ENCODE peak calls at places on chromosomes 7 and 10, in six cellular contexts. One of them, this sample, is unnamed.

GRCh38 chr10:123637326-123637880 is 28.8 kb upstream of the GPR26 start:
- DNase-seq in ovary: no peak
- DNase-seq in WERI-Rb-1: no peak
- DNase-seq in naive thymus-derived CD4-positive, alpha-beta T cell: no peak
- DNase-seq in heart right ventricle: no peak
- DNase-seq in aorta: no peak
- DNase-seq in this sample: no peak

GRCh38 chr7:44981035-44981706 is 2.4 kb upstream of the MYO1G start:
- DNase-seq in ovary: no peak
- DNase-seq in WERI-Rb-1: no peak
- DNase-seq in naive thymus-derived CD4-positive, alpha-beta T cell: no peak
- DNase-seq in heart right ventricle: no peak
- DNase-seq in aorta: peak
- DNase-seq in this sample: peak

GRCh38 chr7:157192861-157193260 is 54.1 kb downstream of the UBE3C start:
- DNase-seq in ovary: no peak
- DNase-seq in WERI-Rb-1: no peak
- DNase-seq in naive thymus-derived CD4-positive, alpha-beta T cell: no peak
- DNase-seq in heart right ventricle: no peak
- DNase-seq in aorta: no peak
- DNase-seq in this sample: no peak

GRCh38 chr10:50928190-50928552 is 42.7 kb upstream of the A1CF start:
- DNase-seq in ovary: no peak
- DNase-seq in WERI-Rb-1: no peak
- DNase-seq in naive thymus-derived CD4-positive, alpha-beta T cell: no peak
- DNase-seq in heart right ventricle: no peak
- DNase-seq in aorta: no peak
- DNase-seq in this sample: no peak

GRCh38 chr7:127881564-127881963 is 149.7 kb downstream of the LRRC4 start:
- DNase-seq in ovary: no peak
- DNase-seq in WERI-Rb-1: no peak
- DNase-seq in naive thymus-derived CD4-positive, alpha-beta T cell: no peak
- DNase-seq in heart right ventricle: no peak
- DNase-seq in aorta: no peak
- DNase-seq in this sample: no peak

GRCh38 chr7:103576616-103577015 is 130.6 kb upstream of the SLC26A5 start:
- DNase-seq in ovary: no peak
- DNase-seq in WERI-Rb-1: no peak
- DNase-seq in naive thymus-derived CD4-positive, alpha-beta T cell: no peak
- DNase-seq in heart right ventricle: no peak
- DNase-seq in aorta: no peak
- DNase-seq in this sample: no peak

GRCh38 chr7:153034791-153035190 is 275.2 kb downstream of the ACTR3B start:
- DNase-seq in ovary: no peak
- DNase-seq in WERI-Rb-1: no peak
- DNase-seq in naive thymus-derived CD4-positive, alpha-beta T cell: no peak
- DNase-seq in heart right ventricle: no peak
- DNase-seq in aorta: no peak
- DNase-seq in this sample: no peak

GRCh38 chr10:25557136-25557535 is 376.9 kb upstream of the MYO3A start:
- DNase-seq in ovary: no peak
- DNase-seq in WERI-Rb-1: no peak
- DNase-seq in naive thymus-derived CD4-positive, alpha-beta T cell: no peak
- DNase-seq in heart right ventricle: no peak
- DNase-seq in aorta: no peak
- DNase-seq in this sample: no peak

GRCh38 chr7:135409845-135410545 is 99.9 kb downstream of the CNOT4 start:
- DNase-seq in ovary: no peak
- DNase-seq in WERI-Rb-1: no peak
- DNase-seq in naive thymus-derived CD4-positive, alpha-beta T cell: no peak
- DNase-seq in heart right ventricle: no peak
- DNase-seq in aorta: no peak
- DNase-seq in this sample: no peak

GRCh38 chr7:76262683-76263402 is 39.6 kb upstream of the HSPB1 start:
- DNase-seq in ovary: no peak
- DNase-seq in WERI-Rb-1: peak
- DNase-seq in naive thymus-derived CD4-positive, alpha-beta T cell: peak
- DNase-seq in heart right ventricle: no peak
- DNase-seq in aorta: no peak
- DNase-seq in this sample: peak

GRCh38 chr10:92590623-92591549 is 2.0 kb upstream of the KIF11 start:
- DNase-seq in ovary: peak
- DNase-seq in WERI-Rb-1: peak
- DNase-seq in naive thymus-derived CD4-positive, alpha-beta T cell: no peak
- DNase-seq in heart right ventricle: peak
- DNase-seq in aorta: no peak
- DNase-seq in this sample: peak

GRCh38 chr7:28986028-28986427 is 27.9 kb upstream of the TRIL start:
- DNase-seq in ovary: no peak
- DNase-seq in WERI-Rb-1: no peak
- DNase-seq in naive thymus-derived CD4-positive, alpha-beta T cell: no peak
- DNase-seq in heart right ventricle: no peak
- DNase-seq in aorta: no peak
- DNase-seq in this sample: no peak

GRCh38 chr7:44977956-44978355 is 859 bp downstream of the MYO1G start:
- DNase-seq in ovary: no peak
- DNase-seq in WERI-Rb-1: no peak
- DNase-seq in naive thymus-derived CD4-positive, alpha-beta T cell: no peak
- DNase-seq in heart right ventricle: no peak
- DNase-seq in aorta: peak
- DNase-seq in this sample: no peak

GRCh38 chr10:789831-790701 is 100.6 kb upstream of the DIP2C start:
- DNase-seq in ovary: peak
- DNase-seq in WERI-Rb-1: no peak
- DNase-seq in naive thymus-derived CD4-positive, alpha-beta T cell: no peak
- DNase-seq in heart right ventricle: no peak
- DNase-seq in aorta: peak
- DNase-seq in this sample: peak

GRCh38 chr7:103051520-103051919 is 23.1 kb downstream of the FBXL13 start:
- DNase-seq in ovary: no peak
- DNase-seq in WERI-Rb-1: no peak
- DNase-seq in naive thymus-derived CD4-positive, alpha-beta T cell: no peak
- DNase-seq in heart right ventricle: no peak
- DNase-seq in aorta: no peak
- DNase-seq in this sample: no peak

GRCh38 chr7:131919920-131920709 is 363.7 kb upstream of the PODXL start:
- DNase-seq in ovary: no peak
- DNase-seq in WERI-Rb-1: no peak
- DNase-seq in naive thymus-derived CD4-positive, alpha-beta T cell: no peak
- DNase-seq in heart right ventricle: no peak
- DNase-seq in aorta: no peak
- DNase-seq in this sample: no peak

GRCh38 chr7:571096-572012 is 51.7 kb upstream of the PDGFA start:
- DNase-seq in ovary: no peak
- DNase-seq in WERI-Rb-1: no peak
- DNase-seq in naive thymus-derived CD4-positive, alpha-beta T cell: no peak
- DNase-seq in heart right ventricle: no peak
- DNase-seq in aorta: no peak
- DNase-seq in this sample: no peak

GRCh38 chr10:50605280-50606270 is 18.2 kb downstream of the SGMS1 start:
- DNase-seq in ovary: peak
- DNase-seq in WERI-Rb-1: no peak
- DNase-seq in naive thymus-derived CD4-positive, alpha-beta T cell: no peak
- DNase-seq in heart right ventricle: no peak
- DNase-seq in aorta: no peak
- DNase-seq in this sample: no peak

GRCh38 chr7:153588596-153588995 is 463.6 kb upstream of the DPP6 start:
- DNase-seq in ovary: no peak
- DNase-seq in WERI-Rb-1: no peak
- DNase-seq in naive thymus-derived CD4-positive, alpha-beta T cell: no peak
- DNase-seq in heart right ventricle: no peak
- DNase-seq in aorta: no peak
- DNase-seq in this sample: no peak

GRCh38 chr10:3757250-3757637 is 27.8 kb downstream of the KLF6 start:
- DNase-seq in ovary: no peak
- DNase-seq in WERI-Rb-1: no peak
- DNase-seq in naive thymus-derived CD4-positive, alpha-beta T cell: no peak
- DNase-seq in heart right ventricle: no peak
- DNase-seq in aorta: no peak
- DNase-seq in this sample: no peak

GRCh38 chr10:113441220-113441619 is 111.6 kb upstream of the HABP2 start:
- DNase-seq in ovary: no peak
- DNase-seq in WERI-Rb-1: peak
- DNase-seq in naive thymus-derived CD4-positive, alpha-beta T cell: no peak
- DNase-seq in heart right ventricle: no peak
- DNase-seq in aorta: no peak
- DNase-seq in this sample: no peak

GRCh38 chr7:415646-416525 is 103.8 kb downstream of the PDGFA start:
- DNase-seq in ovary: peak
- DNase-seq in WERI-Rb-1: no peak
- DNase-seq in naive thymus-derived CD4-positive, alpha-beta T cell: no peak
- DNase-seq in heart right ventricle: no peak
- DNase-seq in aorta: peak
- DNase-seq in this sample: peak

GRCh38 chr10:75461672-75462649 is 30.5 kb downstream of the LRMDA start:
- DNase-seq in ovary: no peak
- DNase-seq in WERI-Rb-1: no peak
- DNase-seq in naive thymus-derived CD4-positive, alpha-beta T cell: no peak
- DNase-seq in heart right ventricle: no peak
- DNase-seq in aorta: no peak
- DNase-seq in this sample: no peak
- H3K27ac ChIP-seq in ovary: no peak
- H3K27ac ChIP-seq in WERI-Rb-1: no peak
- H3K27ac ChIP-seq in naive thymus-derived CD4-positive, alpha-beta T cell: no peak
- H3K27ac ChIP-seq in heart right ventricle: no peak
- H3K27ac ChIP-seq in aorta: no peak
- H3K27ac ChIP-seq in this sample: no peak

DNA sequence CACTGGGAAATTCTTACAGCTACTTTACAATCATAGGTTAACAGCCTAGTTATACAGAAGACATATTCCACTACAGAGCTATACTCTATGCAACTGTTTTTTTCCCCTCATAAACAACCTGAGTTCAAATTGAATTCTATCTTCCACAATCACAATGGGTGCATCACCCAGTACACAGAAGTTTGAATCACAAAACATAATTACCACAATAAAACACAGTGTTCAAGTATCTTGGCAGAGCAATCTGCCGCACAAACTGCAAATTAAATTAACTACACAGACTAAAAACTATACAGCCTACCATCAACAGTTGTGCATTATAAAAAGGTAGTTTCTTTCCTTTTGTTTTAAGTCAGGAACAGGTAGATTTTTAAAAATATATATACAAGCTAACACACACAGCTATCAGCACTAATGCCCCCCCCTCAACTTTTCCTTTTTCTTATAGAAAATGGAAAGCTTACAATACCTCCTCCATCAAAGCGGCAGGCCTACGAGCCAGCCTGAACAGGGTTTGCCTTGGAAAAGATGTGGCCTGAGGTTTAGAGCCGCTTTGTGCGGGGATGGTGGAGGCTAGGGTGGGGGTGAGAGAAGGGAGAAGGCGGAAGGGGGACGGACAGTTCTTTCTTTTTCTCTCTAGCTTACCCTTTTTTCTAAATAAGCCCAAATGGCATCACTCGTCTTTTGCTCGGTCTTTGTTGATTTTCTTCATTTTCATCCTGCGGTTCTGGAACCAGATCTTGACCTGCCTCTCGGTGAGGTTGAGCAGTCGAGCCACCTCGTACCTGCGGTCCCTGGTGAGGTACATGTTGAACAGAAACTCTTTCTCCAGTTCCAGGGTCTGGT is 2.2 kb downstream of the HOXA9 start:
- DNase-seq in ovary: peak
- DNase-seq in WERI-Rb-1: no peak
- DNase-seq in naive thymus-derived CD4-positive, alpha-beta T cell: no peak
- DNase-seq in heart right ventricle: no peak
- DNase-seq in aorta: no peak
- DNase-seq in this sample: no peak
- H3K27ac ChIP-seq in ovary: no peak
- H3K27ac ChIP-seq in WERI-Rb-1: no peak
- H3K27ac ChIP-seq in naive thymus-derived CD4-positive, alpha-beta T cell: no peak
- H3K27ac ChIP-seq in heart right ventricle: no peak
- H3K27ac ChIP-seq in aorta: no peak
- H3K27ac ChIP-seq in this sample: no peak

GRCh38 chr10:124697443-124697836 is 46.7 kb downstream of the FAM53B start:
- DNase-seq in ovary: no peak
- DNase-seq in WERI-Rb-1: no peak
- DNase-seq in naive thymus-derived CD4-positive, alpha-beta T cell: no peak
- DNase-seq in heart right ventricle: no peak
- DNase-seq in aorta: peak
- DNase-seq in this sample: no peak

GRCh38 chr10:124695259-124695658 is 48.9 kb downstream of the FAM53B start:
- DNase-seq in ovary: no peak
- DNase-seq in WERI-Rb-1: no peak
- DNase-seq in naive thymus-derived CD4-positive, alpha-beta T cell: no peak
- DNase-seq in heart right ventricle: no peak
- DNase-seq in aorta: no peak
- DNase-seq in this sample: no peak

GRCh38 chr10:124694467-124695195 is 49.5 kb downstream of the FAM53B start:
- DNase-seq in ovary: no peak
- DNase-seq in WERI-Rb-1: no peak
- DNase-seq in naive thymus-derived CD4-positive, alpha-beta T cell: no peak
- DNase-seq in heart right ventricle: peak
- DNase-seq in aorta: no peak
- DNase-seq in this sample: no peak

GRCh38 chr10:124697837-124698559 is 46.2 kb downstream of the FAM53B start:
- DNase-seq in ovary: peak
- DNase-seq in WERI-Rb-1: peak
- DNase-seq in naive thymus-derived CD4-positive, alpha-beta T cell: no peak
- DNase-seq in heart right ventricle: no peak
- DNase-seq in aorta: peak
- DNase-seq in this sample: no peak

DNA sequence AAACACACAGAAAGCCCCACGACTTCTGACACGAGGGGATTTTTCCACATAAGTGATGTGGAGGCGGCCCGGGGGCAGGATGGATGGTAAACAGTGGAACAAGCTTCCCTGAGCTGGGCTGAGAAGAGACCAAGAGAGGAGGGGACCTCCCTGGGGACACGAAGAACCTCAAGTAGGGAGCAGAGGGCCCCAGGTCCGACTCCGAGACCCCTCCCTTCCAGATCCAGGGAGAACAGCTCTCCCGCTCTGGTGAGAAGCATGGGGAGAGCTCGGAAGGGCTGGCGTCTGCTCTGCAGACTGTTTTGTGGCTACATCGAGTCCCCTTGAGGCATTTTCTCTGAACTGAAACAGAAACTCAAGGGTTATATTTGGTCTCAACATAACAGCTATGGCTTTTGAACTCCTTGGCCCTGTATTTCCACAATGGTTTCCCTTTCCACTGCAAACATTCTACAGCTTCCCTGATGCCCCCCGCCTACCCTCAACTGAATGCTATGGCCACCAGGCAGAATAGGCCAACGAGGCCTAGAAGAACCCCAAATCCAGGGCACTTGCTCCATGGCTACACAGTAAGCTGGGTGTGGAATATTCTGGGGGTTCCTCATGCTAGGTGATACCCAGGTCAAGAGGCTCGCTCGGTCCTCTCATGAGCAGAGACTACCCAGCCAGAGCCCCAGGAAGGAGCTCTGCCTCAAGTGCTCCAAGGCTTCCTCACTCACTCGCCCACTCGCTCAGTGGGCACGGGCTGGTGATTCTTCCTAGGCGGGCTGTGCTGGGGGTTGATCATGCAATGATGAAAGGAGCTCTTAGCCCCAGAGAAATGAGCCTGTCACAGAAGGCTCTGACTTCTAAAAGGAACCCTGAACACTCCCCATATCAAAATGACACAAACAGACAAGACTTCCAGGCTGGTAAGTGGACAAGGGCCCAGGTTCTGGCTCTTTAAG is 47.5 kb downstream of the FAM53B start:
- DNase-seq in ovary: no peak
- DNase-seq in WERI-Rb-1: no peak
- DNase-seq in naive thymus-derived CD4-positive, alpha-beta T cell: peak
- DNase-seq in heart right ventricle: no peak
- DNase-seq in aorta: peak
- DNase-seq in this sample: no peak
- H3K27ac ChIP-seq in ovary: peak
- H3K27ac ChIP-seq in WERI-Rb-1: no peak
- H3K27ac ChIP-seq in naive thymus-derived CD4-positive, alpha-beta T cell: peak
- H3K27ac ChIP-seq in heart right ventricle: peak
- H3K27ac ChIP-seq in aorta: no peak
- H3K27ac ChIP-seq in this sample: no peak

GRCh38 chr10:8057636-8058273 is 3.3 kb downstream of the GATA3 start:
- DNase-seq in ovary: no peak
- DNase-seq in WERI-Rb-1: no peak
- DNase-seq in naive thymus-derived CD4-positive, alpha-beta T cell: peak
- DNase-seq in heart right ventricle: no peak
- DNase-seq in aorta: no peak
- DNase-seq in this sample: no peak
- H3K27ac ChIP-seq in ovary: no peak
- H3K27ac ChIP-seq in WERI-Rb-1: no peak
- H3K27ac ChIP-seq in naive thymus-derived CD4-positive, alpha-beta T cell: peak
- H3K27ac ChIP-seq in heart right ventricle: peak
- H3K27ac ChIP-seq in aorta: no peak
- H3K27ac ChIP-seq in this sample: peak

This sample was measured in SK-N-SH.